ENCODE peak calls at places on chromosomes 12 and 14, in six cellular contexts. W is transverse colon, D is testis, H is suprapubic skin, G is A549, C is esophagus muscularis mucosa. L is an unnamed sample.

GRCh38 chr12:50258167-50258551 is 25.2 kb downstream of the LIMA1 start:
- DNase-seq in H (no peak), W (peak; percentile 43), D (peak; percentile 53), G (peak; percentile 32), C (no peak), L (no peak)

GRCh38 chr14:93231129-93231979 is 24.3 kb downstream of the UBR7 start:
- DNase-seq in W (no peak), D (peak; percentile 30), H (no peak), C (no peak), G (peak; percentile 51), L (no peak)

GRCh38 chr14:85079842-85080741 is 449.9 kb upstream of the FLRT2 start:
- DNase-seq in C (no peak), D (no peak), H (no peak), W (no peak), G (no peak), L (no peak)

GRCh38 chr12:88684610-88685009 is 104.3 kb upstream of the KITLG start:
- DNase-seq in D (no peak), C (no peak), G (no peak), H (no peak), W (peak; percentile 12), L (no peak)

GRCh38 chr12:14384783-14385638 is 19.5 kb downstream of the ATF7IP start:
- DNase-seq in W (peak; percentile 54), D (peak; percentile 84), H (no peak), G (peak; percentile 91), C (no peak), L (no peak)

GRCh38 chr12:78210894-78211302 is 380.2 kb downstream of the NAV3 start:
- DNase-seq in C (no peak), D (no peak), H (no peak), W (no peak), G (peak; percentile 25), L (no peak)

GRCh38 chr12:1830401-1830845 is 10.1 kb downstream of the LRTM2 start:
- DNase-seq in W (no peak), H (no peak), C (no peak), G (no peak), D (no peak), L (no peak)

GRCh38 chr14:22081352-22081751 is 407.7 kb upstream of the OR4E1 start:
- DNase-seq in G (no peak), H (no peak), C (no peak), W (no peak), D (no peak), L (no peak)

GRCh38 chr12:110320548-110320947 is 39.5 kb downstream of the ATP2A2 start:
- DNase-seq in D (no peak), H (no peak), C (no peak), G (no peak), W (no peak), L (no peak)

GRCh38 chr12:98594050-98594853 is 766 bp downstream of the SLC25A3 start:
- DNase-seq in C (no peak), W (peak; percentile 52), H (peak; percentile 86), G (no peak), D (peak; percentile 28), L (no peak)

GRCh38 chr14:103137721-103138482 is 14.6 kb downstream of the TNFAIP2 start:
- DNase-seq in C (no peak), G (no peak), W (no peak), D (no peak), H (no peak), L (no peak)

GRCh38 chr12:109098671-109099070 is 1.3 kb downstream of the UNG start:
- DNase-seq in C (no peak), W (no peak), G (no peak), D (no peak), H (peak; percentile 6), L (no peak)

GRCh38 chr12:107564946-107565345 is 120.7 kb upstream of the PWP1 start:
- DNase-seq in W (no peak), G (peak; percentile 51), H (no peak), D (no peak), C (no peak), L (no peak)

GRCh38 chr12:75814856-75815754 is 216.5 kb downstream of the PHLDA1 start:
- DNase-seq in W (no peak), H (no peak), C (no peak), D (no peak), G (peak; percentile 73), L (peak; percentile 35)

GRCh38 chr14:58245562-58245961 is 919 bp downstream of the PSMA3 start:
- DNase-seq in D (no peak), H (no peak), G (no peak), W (no peak), C (no peak), L (no peak)

GRCh38 chr14:61578745-61579144 is 116.6 kb upstream of the HIF1A start:
- DNase-seq in G (no peak), D (no peak), H (no peak), C (no peak), W (no peak), L (no peak)

GRCh38 chr12:97716356-97716755 is 253.8 kb downstream of the RMST start:
- DNase-seq in D (peak; percentile 48), C (no peak), G (peak; percentile 13), W (no peak), H (no peak), L (no peak)

GRCh38 chr12:131088701-131089525 is 135.2 kb downstream of the ADGRD1 start:
- DNase-seq in G (no peak), W (no peak), H (peak; percentile 71), D (peak; percentile 12), C (no peak), L (no peak)

GRCh38 chr14:36524874-36525745 is 5.1 kb upstream of the NKX2-1 start:
- DNase-seq in G (peak; percentile 78), C (peak; percentile 89), W (peak; percentile 36), H (no peak), D (peak; percentile 78), L (no peak)

GRCh38 chr12:14950982-14951746 is 10.2 kb downstream of the ARHGDIB start:
- DNase-seq in C (no peak), W (peak; percentile 27), G (no peak), H (no peak), D (no peak), L (no peak)

GRCh38 chr12:89345830-89346740 is 6.2 kb downstream of the DUSP6 start:
- DNase-seq in W (peak; percentile 60), G (no peak), H (no peak), C (no peak), D (peak; percentile 39), L (no peak)

GRCh38 chr12:107045186-107045585 is 48.2 kb downstream of the CRY1 start:
- DNase-seq in C (no peak), W (no peak), D (no peak), H (no peak), G (no peak), L (no peak)

GRCh38 chr14:22561661-22562579 is 27.1 kb downstream of the DAD1 start:
- DNase-seq in G (no peak), C (no peak), W (peak; percentile 46), D (no peak), H (no peak), L (no peak)

GRCh38 chr12:31947971-31948370 is 11.2 kb upstream of the RESF1 start:
- DNase-seq in C (no peak), D (no peak), G (no peak), W (no peak), H (no peak), L (no peak)

GRCh38 chr12:111024205-111024794 is 103.9 kb upstream of the MYL2 start:
- DNase-seq in C (no peak), D (peak; percentile 75), W (peak; percentile 48), H (no peak), G (peak; percentile 61), L (peak; percentile 84)

GRCh38 chr14:56133547-56133946 is 15.3 kb downstream of the PELI2 start:
- DNase-seq in C (no peak), W (no peak), G (no peak), H (no peak), D (no peak), L (no peak)

GRCh38 chr14:97198813-97199212 is 401.6 kb downstream of the VRK1 start:
- DNase-seq in D (no peak), W (no peak), C (no peak), G (no peak), H (no peak), L (no peak)

GRCh38 chr12:1592444-1593231 is 1.7 kb downstream of the FBXL14 start:
- DNase-seq in D (peak; percentile 61), W (peak; percentile 65), C (no peak), H (no peak), G (no peak), L (no peak)

GRCh38 chr12:117280019-117280680 is 81.3 kb downstream of the NOS1 start:
- DNase-seq in H (no peak), G (no peak), W (no peak), D (no peak), C (no peak), L (no peak)
- TF ChIP-seq POLR2A in H (no peak), G (no peak), W (no peak), D (no peak), C (no peak), L (no peak)

DNA sequence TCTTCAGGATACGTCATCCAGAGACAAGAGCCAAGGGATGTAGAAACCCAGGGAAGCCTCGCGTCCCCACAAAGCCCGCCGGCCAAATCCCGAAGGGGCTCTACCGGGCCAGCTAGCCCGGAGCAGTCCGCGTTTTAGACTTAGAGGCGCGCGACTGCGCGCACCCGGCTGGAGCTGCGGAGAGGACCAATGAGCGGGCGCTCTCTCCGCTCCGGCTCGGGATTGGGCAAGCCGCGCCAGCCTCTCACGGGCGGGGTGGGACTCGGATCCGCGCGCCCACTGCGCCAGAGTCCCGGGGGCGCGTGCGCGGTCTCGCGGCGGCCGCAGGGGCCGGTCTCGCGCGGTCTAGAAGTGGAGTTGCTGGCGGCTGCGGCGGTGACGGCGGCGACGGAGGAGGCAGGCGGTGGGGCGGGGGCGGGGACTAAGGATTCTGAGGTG is 238 bp upstream of the PALS1 start:
- DNase-seq in H (peak; percentile 96), D (peak; percentile 97), G (peak; percentile 96), C (peak; percentile 98), W (peak; percentile 97), L (peak; percentile 69)
- TF ChIP-seq POLR2A in H (no peak), D (no peak), G (peak; percentile 28), C (peak; percentile 44), W (peak; percentile 88), L (no peak)

DNA sequence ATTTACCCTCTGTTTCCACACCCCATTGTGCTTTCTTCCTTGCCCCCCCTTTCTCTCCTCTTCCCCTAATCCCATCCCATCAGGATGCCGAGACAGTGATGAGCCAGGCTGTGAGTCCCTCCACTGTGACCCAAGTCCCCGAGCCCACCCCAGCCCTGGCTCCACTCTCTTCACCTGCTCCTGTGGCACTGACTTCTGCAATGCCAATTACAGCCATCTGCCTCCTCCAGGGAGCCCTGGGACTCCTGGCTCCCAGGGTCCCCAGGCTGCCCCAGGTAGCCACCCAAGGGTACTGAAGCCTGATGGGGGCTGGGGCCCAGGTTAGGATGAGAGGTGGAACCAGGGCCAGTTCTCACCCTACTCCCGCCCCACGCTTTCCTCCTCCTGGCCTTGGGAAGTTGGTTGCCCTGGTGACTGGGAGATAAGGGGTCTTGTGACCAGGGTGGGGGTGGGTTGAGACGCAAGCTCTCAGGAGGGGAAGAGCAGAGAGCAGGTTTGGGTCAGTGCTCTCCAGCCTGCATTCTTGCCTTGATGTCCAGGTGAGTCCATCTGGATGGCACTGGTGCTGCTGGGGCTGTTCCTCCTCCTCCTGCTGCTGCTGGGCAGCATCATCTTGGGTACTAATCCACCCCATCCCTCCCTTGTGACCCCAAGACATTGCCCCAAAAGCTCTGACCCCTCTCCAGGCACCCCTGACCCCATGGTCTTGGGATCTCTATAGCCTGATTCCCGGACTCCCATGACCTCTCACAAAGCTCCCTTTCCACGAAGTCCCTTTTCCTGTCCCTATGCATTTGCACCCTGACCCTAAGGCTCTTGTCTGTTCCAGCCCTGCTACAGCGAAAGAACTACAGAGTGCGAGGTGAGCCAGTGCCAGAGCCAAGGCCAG is 1.2 kb downstream of the AMHR2 start:
- DNase-seq in G (no peak), W (no peak), C (no peak), D (peak; percentile 88), H (no peak), L (no peak)
- TF ChIP-seq POLR2A in G (no peak), W (no peak), C (no peak), D (no peak), H (no peak), L (no peak)

GRCh38 chr14:24188251-24189058 is at the start of gene IPO4:
- DNase-seq in C (peak; percentile 99), G (peak; percentile 98), H (peak; percentile 97), D (peak; percentile 98), W (peak; percentile 96), L (peak; percentile 85)
- TF ChIP-seq POLR2A in C (peak; percentile 38), G (peak; percentile 81), H (no peak), D (no peak), W (peak; percentile 63), L (peak; percentile 65)